ENCODE peak calls at places on chromosomes 4 and X, in four cellular contexts. B is choroid plexus epithelial cell, C is fibroblast of pulmonary artery, J is RWPE2. E is an unnamed sample.

GRCh38 chrX:110847334-110847733 is 51.7 kb upstream of the CHRDL1 start:
- DNase-seq in B (peak; percentile 67), C (peak; percentile 68), J (no peak), E (peak; percentile 63)

GRCh38 chr4:186021461-186022167 is 47.3 kb upstream of the TLR3 start:
- DNase-seq in B (peak; percentile 75), C (peak; percentile 70), J (no peak), E (peak; percentile 69)

GRCh38 chrX:15694968-15695451 is 30.4 kb upstream of the CLTRN start:
- DNase-seq in B (no peak), C (no peak), J (no peak), E (no peak)

GRCh38 chrX:124242160-124242559 is 90.3 kb upstream of the TEX13D start:
- DNase-seq in B (no peak), C (no peak), J (no peak), E (no peak)

GRCh38 chr4:625631-626031 is 258 bp downstream of the PDE6B start:
- DNase-seq in B (no peak), C (no peak), J (no peak), E (no peak)

GRCh38 chr4:48047421-48047844 is 30.9 kb downstream of the NIPAL1 start:
- DNase-seq in B (peak; percentile 28), C (no peak), J (no peak), E (no peak)

GRCh38 chrX:47321386-47321785 is 49.0 kb upstream of the ZNF157 start:
- DNase-seq in B (peak; percentile 77), C (peak; percentile 62), J (no peak), E (peak; percentile 36)

GRCh38 chr4:129428454-129428853 is 332.5 kb downstream of the C4orf33 start:
- DNase-seq in B (no peak), C (no peak), J (no peak), E (no peak)

GRCh38 chrX:105375816-105376215 is 155.3 kb upstream of the TEX13A start:
- DNase-seq in B (peak; percentile 85), C (peak; percentile 77), J (no peak), E (no peak)

GRCh38 chr4:30836231-30836630 is 116.1 kb downstream of the PCDH7 start:
- DNase-seq in B (peak; percentile 65), C (peak; percentile 45), J (no peak), E (no peak)

GRCh38 chr4:111999801-112000200 is 145.5 kb upstream of the FAM241A start:
- DNase-seq in B (no peak), C (no peak), J (no peak), E (no peak)

GRCh38 chrX:10030570-10030969 is 63.4 kb downstream of the CLDN34 start:
- DNase-seq in B (no peak), C (peak; percentile 29), J (no peak), E (peak; percentile 81)

GRCh38 chr4:160372390-160372789 is 1269.5 kb downstream of the RAPGEF2 start:
- DNase-seq in B (no peak), C (no peak), J (no peak), E (no peak)

GRCh38 chr4:129561886-129562285 is 465.9 kb downstream of the C4orf33 start:
- DNase-seq in B (peak; percentile 13), C (peak; percentile 64), J (no peak), E (peak; percentile 61)

GRCh38 chrX:52280812-52281211 is 88.0 kb upstream of the XAGE2 start:
- DNase-seq in B (no peak), C (no peak), J (no peak), E (no peak)

GRCh38 chr4:182448281-182449151 is 205.3 kb downstream of the TENM3 start:
- DNase-seq in B (peak; percentile 94), C (peak; percentile 89), J (peak; percentile 87), E (peak; percentile 91)

GRCh38 chrX:2627272-2627867 is 63.7 kb upstream of the CD99 start:
- DNase-seq in B (peak; percentile 72), C (peak; percentile 63), J (no peak), E (peak; percentile 16)
- TF ChIP-seq CTCF in B (peak; percentile 81), C (peak; percentile 59), J (peak; percentile 82), E (peak; percentile 66)

DNA sequence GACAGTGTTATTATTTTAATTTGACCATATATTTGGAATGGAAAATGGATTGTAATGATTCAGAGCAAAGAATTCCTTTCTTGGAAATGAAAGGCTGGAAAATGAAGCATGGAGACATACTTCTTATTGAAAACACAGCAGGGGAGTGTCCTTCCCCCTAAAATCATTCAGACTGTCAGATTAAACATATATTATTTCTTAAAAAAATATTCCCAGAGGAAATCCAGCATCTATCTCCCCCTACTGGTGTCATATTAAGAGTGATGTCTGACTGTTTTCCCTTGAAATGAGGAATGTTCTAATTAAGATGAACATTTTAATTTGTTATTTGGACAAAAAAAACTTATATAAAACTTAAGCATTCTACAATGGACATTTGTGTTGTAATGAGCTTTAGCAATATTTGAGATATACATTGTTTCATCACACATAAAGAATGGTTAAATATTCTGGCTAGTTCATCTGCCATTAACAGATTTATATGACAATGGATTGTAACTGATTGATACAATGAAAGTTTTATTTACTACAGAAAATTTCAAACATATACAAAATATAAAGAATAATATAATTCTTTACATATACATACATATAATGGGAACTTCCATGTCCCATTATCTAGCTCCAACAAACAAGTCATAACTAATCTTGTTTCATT is 264.6 kb downstream of the SPRY1 start:
- DNase-seq in B (peak; percentile 60), C (peak; percentile 70), J (no peak), E (no peak)
- TF ChIP-seq CTCF in B (peak; percentile 65), C (peak; percentile 59), J (peak; percentile 84), E (peak; percentile 52)

DNA sequence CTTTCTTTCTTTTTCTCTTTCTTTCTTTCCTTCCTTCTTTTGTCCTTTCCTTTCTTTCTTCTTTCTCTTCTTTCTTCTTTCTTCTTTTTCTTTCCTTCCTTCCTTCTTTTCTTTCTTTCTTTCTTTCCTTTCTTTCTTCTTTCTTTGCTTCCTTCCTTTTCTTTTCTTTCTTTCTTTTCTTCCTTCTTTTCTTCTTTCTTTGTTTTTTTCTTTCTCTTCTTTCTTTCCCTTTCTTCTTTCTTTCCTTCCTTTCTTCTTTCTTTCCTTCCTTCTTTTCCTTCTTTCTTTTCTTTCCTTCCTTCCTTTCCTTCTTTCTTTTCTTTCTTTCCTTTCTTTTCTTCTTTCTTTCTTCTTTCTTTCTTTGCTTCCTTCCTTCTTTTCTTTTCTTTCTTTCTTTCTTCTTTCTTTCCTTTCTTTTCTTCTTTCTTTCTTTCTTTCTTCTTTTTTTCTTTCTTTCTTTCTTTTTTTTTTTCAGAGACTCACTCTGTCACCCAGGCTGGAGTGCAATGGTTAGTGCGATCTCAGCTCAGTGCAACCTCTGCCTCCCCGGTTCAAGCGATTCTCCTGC is 18.5 kb downstream of the TMEM187 start:
- DNase-seq in B (no peak), C (no peak), J (no peak), E (no peak)
- TF ChIP-seq CTCF in B (no peak), C (no peak), J (no peak), E (no peak)

GRCh38 chr4:32037391-32037790 is 1317.2 kb downstream of the PCDH7 start:
- DNase-seq in B (no peak), C (no peak), J (no peak), E (no peak)

DNA sequence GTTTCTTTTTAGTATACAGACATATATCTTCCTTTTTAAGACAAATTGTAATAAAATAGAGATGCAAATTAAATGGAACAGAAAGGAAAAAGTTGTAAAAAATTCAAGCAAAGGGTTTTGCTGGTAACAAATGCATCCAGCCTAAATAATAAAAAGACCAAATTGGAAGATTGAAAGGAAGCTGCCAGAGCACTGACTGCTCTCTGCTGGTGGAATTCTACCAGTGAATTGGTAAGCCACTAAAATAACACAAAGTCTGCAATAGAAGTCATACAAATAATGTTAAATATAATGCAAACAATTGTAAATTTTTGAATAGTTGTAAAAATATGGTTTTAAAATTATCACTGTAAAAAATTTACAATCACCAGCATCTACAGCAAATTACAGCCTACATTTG is 1322.3 kb downstream of the PCDH7 start:
- DNase-seq in B (peak; percentile 13), C (no peak), J (no peak), E (no peak)
- TF ChIP-seq CTCF in B (peak; percentile 41), C (no peak), J (peak; percentile 13), E (peak; percentile 13)

DNA sequence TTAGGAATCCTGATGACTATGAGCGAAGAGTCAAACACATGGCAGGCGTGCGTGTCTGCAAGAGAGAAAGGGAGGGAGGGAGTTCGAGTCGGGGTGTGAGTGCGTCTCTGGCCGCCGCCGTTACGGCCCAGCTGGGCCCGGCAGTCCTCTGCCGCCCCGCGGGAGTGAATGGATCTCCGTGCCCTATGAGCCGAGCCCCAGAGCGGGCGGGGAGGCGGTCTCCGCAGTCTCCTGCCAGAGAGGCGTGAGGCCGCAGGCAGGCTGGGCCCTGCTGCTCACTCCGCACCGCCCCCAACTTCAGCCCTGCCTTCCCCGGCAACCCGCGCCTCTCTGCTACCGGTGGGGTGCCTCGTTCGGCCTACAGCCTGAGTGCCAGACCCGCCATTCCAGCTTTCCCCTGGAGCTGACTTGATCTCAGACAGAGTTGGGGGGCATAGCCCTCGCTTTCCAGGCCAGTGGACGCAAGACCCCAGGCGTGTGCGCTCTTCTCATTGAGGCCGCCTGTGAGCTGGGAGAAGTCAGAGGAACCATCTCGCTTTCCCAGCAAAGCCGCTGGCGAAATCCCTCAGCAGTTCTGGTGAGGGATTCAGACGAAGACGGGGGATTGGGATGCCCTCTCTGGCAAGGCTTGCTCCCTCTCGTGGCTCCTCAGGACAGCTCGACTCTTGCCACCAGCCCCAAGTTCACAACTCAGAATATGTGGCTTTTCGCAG is 1.4 kb downstream of the SLC16A2 start:
- DNase-seq in B (peak; percentile 71), C (peak; percentile 56), J (peak; percentile 47), E (peak; percentile 19)
- TF ChIP-seq CTCF in B (peak; percentile 16), C (peak; percentile 15), J (peak; percentile 42), E (peak; percentile 50)

DNA sequence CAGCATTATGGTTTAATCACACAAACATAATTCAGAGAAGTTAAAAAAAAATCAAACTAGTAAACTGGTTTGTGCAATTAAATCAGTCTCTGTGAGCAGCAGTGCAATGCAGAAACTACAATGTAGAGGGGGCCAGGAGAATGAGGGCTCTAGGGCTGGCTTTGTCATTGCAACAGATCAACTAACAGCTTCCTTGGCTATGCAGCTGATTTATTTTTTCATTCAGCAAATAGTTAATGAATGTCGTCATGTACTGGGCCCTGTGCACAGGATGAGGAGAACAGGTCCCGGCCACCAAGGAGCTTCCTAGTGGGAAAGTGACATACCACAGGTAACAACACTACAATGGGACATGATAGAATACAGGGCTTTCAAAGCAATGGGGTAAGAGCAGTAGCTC is 190.1 kb downstream of the NSUN7 start:
- DNase-seq in B (no peak), C (peak; percentile 26), J (no peak), E (no peak)
- TF ChIP-seq CTCF in B (no peak), C (no peak), J (no peak), E (no peak)

GRCh38 chrX:13752646-13753045 is 18.1 kb downstream of the OFD1 start:
- DNase-seq in B (no peak), C (no peak), J (no peak), E (no peak)
- TF ChIP-seq CTCF in B (no peak), C (no peak), J (no peak), E (no peak)

GRCh38 chr4:74098628-74098995 is 383 bp downstream of the CXCL2 start:
- DNase-seq in B (peak; percentile 35), C (peak; percentile 63), J (no peak), E (no peak)
- TF ChIP-seq CTCF in B (no peak), C (peak; percentile 0), J (no peak), E (no peak)

DNA sequence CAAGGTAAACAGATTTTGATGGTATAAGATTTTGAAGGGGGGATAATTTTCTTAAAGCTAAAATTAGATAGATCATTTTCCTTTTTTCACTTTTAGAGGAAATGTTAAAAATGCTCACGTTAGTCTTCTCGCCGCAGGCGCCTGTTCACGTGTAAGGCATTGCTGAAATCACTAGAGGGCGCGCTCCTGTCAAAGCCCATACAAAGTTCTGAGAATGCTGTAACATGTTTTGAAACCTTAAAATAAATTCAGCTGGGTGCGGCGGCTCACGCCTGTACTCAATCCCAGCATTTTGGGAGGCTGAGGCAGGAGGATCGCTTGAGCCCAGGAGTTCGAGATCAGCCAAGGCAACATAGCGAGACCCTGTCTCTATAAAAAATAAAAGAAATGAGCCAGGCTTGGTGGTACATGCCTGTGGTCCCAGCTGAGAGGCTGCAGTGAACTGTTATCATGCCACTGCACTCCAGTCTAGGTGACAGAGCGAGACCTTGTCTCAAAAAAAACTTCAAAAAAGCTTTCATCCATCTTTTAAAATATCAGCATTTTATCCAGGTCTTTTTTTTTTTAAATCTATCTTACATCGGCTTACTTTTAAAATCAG is 138.0 kb downstream of the RBMX2 start:
- DNase-seq in B (peak; percentile 67), C (peak; percentile 57), J (no peak), E (peak; percentile 35)
- TF ChIP-seq CTCF in B (peak; percentile 81), C (peak; percentile 65), J (peak; percentile 68), E (peak; percentile 80)

E was measured in brain microvascular endothelial cell.